ENCODE peak calls at places on chromosomes 4 and X, in seven cellular contexts. E, P, F, R, X, M and K are unnamed samples.

GRCh38 chr4:150884625-150885024 is 130.5 kb downstream of the LRBA start:
- DNase-seq in E (no peak), F (no peak), X (no peak), M (no peak), P (no peak), R (no peak), K (no peak)

GRCh38 chr4:73451404-73451803 is 15.4 kb downstream of the AFP start:
- DNase-seq in M (no peak), R (no peak), P (no peak), X (no peak), E (no peak), F (no peak), K (no peak)

GRCh38 chr4:37968747-37969146 is 8.5 kb downstream of the PTTG2 start:
- DNase-seq in R (no peak), M (no peak), E (no peak), P (no peak), X (no peak), F (no peak), K (no peak)

GRCh38 chrX:150449313-150449712 is 86.2 kb downstream of the MAMLD1 start:
- DNase-seq in M (no peak), E (no peak), F (no peak), P (no peak), R (peak), X (no peak), K (no peak)

GRCh38 chr4:88283661-88284377 is 542 bp downstream of the PPM1K start:
- DNase-seq in M (peak), P (peak), X (no peak), R (peak), F (peak), E (peak), K (peak)

GRCh38 chrX:80216086-80216485 is 201.5 kb downstream of the TBX22 start:
- DNase-seq in X (no peak), P (no peak), E (no peak), R (no peak), M (peak), F (no peak), K (no peak)

GRCh38 chr4:77449162-77449561 is 156.5 kb upstream of the CXCL13 start:
- DNase-seq in M (no peak), E (no peak), R (no peak), X (no peak), F (no peak), P (no peak), K (no peak)

GRCh38 chrX:69740317-69740716 is 124.4 kb downstream of the EDA start:
- DNase-seq in F (no peak), R (no peak), X (no peak), P (no peak), M (no peak), E (no peak), K (no peak)

GRCh38 chr4:7703669-7704068 is 236.0 kb downstream of the AFAP1 start:
- DNase-seq in X (no peak), M (no peak), E (no peak), R (peak), F (no peak), P (no peak), K (no peak)

GRCh38 chr4:120007171-120007894 is 59.3 kb downstream of the MAD2L1 start:
- DNase-seq in F (no peak), M (no peak), E (no peak), R (no peak), X (peak), P (no peak), K (no peak)

GRCh38 chr4:36220776-36221175 is 23.5 kb downstream of the ARAP2 start:
- DNase-seq in P (no peak), E (no peak), X (no peak), R (no peak), M (no peak), F (no peak), K (no peak)
- H3K4me3 ChIP-seq in P (no peak), E (no peak), X (no peak), R (no peak), M (no peak), F (no peak), K (no peak)

GRCh38 chrX:53072418-53073114 is 9.6 kb upstream of the TSPYL2 start:
- DNase-seq in X (no peak), R (no peak), M (no peak), F (no peak), E (no peak), P (no peak), K (no peak)
- H3K4me3 ChIP-seq in X (no peak), R (peak), M (peak), F (no peak), E (no peak), P (peak), K (peak)

DNA sequence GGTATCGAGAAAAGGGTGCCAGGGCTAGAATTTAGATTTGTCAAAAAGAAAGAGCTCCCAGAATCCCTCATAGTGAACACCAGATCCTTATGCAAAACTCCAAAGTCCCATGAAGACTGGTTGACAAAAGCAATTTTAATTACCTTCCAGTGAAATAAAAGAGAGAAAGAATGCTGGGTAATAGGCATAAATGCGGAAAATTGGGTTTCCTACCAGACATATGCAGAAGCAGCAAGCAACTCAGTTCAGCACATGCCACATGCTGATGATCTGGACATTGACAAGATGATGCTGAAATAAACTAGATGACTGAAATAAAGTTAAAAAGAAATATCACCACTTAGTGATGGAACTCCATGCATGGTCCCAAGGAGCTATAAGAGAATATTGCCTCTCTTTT is 83.9 kb downstream of the KCNIP4 start:
- DNase-seq in F (no peak), R (no peak), X (no peak), E (no peak), M (no peak), P (no peak), K (no peak)
- H3K4me3 ChIP-seq in F (no peak), R (no peak), X (no peak), E (no peak), M (no peak), P (no peak), K (no peak)

DNA sequence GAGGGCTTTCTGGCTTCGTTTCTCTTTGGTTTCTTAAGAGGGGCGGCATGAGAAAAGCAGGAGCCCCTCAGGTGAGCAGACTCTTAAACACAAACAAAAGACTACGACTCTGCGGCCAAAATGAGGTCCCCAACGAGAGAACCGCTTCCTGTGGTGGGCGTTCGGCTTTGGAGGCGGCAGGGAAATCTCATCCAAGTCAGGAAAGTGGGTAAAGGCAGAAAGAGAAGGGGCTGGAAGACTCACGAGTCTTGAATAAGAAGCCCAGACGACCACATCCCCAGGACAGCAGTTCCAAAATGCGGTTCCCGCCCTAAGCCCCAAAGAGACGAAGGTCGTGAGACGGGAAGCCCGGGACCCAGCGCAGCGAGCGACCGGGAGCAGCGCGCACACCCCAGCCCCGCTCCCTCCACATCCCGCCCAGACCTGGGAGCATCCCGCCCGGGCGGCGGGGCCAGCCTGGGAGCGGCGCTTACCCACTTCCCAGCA is 386 bp downstream of the UGDH start:
- DNase-seq in F (no peak), E (no peak), R (peak), X (no peak), P (no peak), M (no peak), K (no peak)
- H3K4me3 ChIP-seq in F (peak), E (peak), R (peak), X (peak), P (peak), M (peak), K (peak)

GRCh38 chr4:139018971-139019758 is 3.6 kb downstream of the NOCT start:
- DNase-seq in E (no peak), R (no peak), X (no peak), F (no peak), M (no peak), P (no peak), K (no peak)

GRCh38 chr4:139024686-139025085 is 9.1 kb downstream of the NOCT start:
- DNase-seq in X (no peak), P (no peak), M (no peak), R (no peak), E (no peak), F (no peak), K (no peak)

GRCh38 chr4:139020384-139020783 is 4.8 kb downstream of the NOCT start:
- DNase-seq in M (no peak), X (no peak), E (no peak), F (no peak), P (no peak), R (no peak), K (no peak)

GRCh38 chr4:139025841-139026240 is 10.3 kb downstream of the NOCT start:
- DNase-seq in R (no peak), M (no peak), X (no peak), F (no peak), P (no peak), E (no peak), K (no peak)

DNA sequence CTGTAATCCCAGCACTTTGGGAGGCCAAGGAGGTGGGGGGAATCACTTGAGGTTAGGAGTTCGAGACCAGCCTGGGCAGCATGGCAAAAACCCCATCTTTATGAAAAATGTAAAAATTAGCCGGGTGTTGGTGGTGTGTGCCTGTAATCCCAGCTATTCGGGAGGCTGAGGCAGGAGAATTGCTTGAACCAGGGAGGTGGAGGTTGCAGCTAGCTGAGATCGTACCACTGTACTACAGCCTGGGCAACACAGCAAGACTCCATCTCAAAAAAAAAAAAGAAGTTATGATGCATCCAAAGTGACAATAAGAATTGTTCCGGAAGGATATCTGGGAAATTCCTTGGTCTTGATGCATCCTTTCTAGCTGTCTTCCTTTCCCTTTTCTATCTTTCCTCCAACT is 7.3 kb downstream of the NOCT start:
- DNase-seq in P (no peak), F (no peak), E (no peak), M (no peak), X (no peak), R (no peak), K (no peak)
- H3K4me3 ChIP-seq in P (no peak), F (no peak), E (no peak), M (no peak), X (no peak), R (no peak), K (no peak)